ENCODE peak calls at places on chromosomes 13 and 19, in four cellular contexts. Z is psoas muscle, C is kidney epithelial cell, P is breast epithelium. Y is an unnamed sample.

GRCh38 chr13:30907167-30907761 is 1.2 kb downstream of the MEDAG start:
- DNase-seq in Z (no peak), C (no peak), P (no peak), Y (no peak)

GRCh38 chr13:21405309-21405708 is 53.8 kb downstream of the ZDHHC20 start:
- DNase-seq in Z (no peak), C (no peak), P (no peak), Y (no peak)

GRCh38 chr13:46489586-46490023 is 63.4 kb upstream of the LRCH1 start:
- DNase-seq in Z (peak), C (peak), P (no peak), Y (peak)

GRCh38 chr19:47619763-47620162 is 10.8 kb downstream of the BICRA start:
- DNase-seq in Z (no peak), C (no peak), P (no peak), Y (no peak)

GRCh38 chr19:35228177-35228930 is at the start of gene FAM187B:
- DNase-seq in Z (no peak), C (no peak), P (no peak), Y (peak)

GRCh38 chr19:54460230-54461005 is 3.2 kb downstream of the LENG9 start:
- DNase-seq in Z (peak), C (no peak), P (no peak), Y (no peak)

GRCh38 chr19:23823952-23824389 is 65.3 kb upstream of the ZNF681 start:
- DNase-seq in Z (no peak), C (no peak), P (no peak), Y (no peak)

GRCh38 chr13:97535619-97536018 is 101.7 kb downstream of the RAP2A start:
- DNase-seq in Z (no peak), C (no peak), P (no peak), Y (no peak)

GRCh38 chr19:15123900-15124299 is 16.7 kb downstream of the SYDE1 start:
- DNase-seq in Z (peak), C (no peak), P (no peak), Y (no peak)

GRCh38 chr19:1864480-1865171 is 1.2 kb upstream of the KLF16 start:
- DNase-seq in Z (peak), C (no peak), P (no peak), Y (no peak)

GRCh38 chr19:13817018-13817614 is 21.9 kb downstream of the ZSWIM4 start:
- DNase-seq in Z (no peak), C (no peak), P (no peak), Y (no peak)

GRCh38 chr19:58181902-58182576 is 822 bp upstream of the ZNF274 start:
- DNase-seq in Z (peak), C (no peak), P (peak), Y (peak)

GRCh38 chr19:7272856-7273578 is 21.2 kb downstream of the INSR start:
- DNase-seq in Z (no peak), C (no peak), P (no peak), Y (no peak)

GRCh38 chr19:29715695-29716581 is 877 bp upstream of the C19orf12 start:
- DNase-seq in Z (no peak), C (no peak), P (no peak), Y (no peak)

GRCh38 chr13:79543883-79544282 is 62.9 kb downstream of the NDFIP2 start:
- DNase-seq in Z (no peak), C (no peak), P (no peak), Y (no peak)

GRCh38 chr19:13718733-13719132 is 45.6 kb upstream of the MRI1 start:
- DNase-seq in Z (no peak), C (no peak), P (no peak), Y (no peak)

GRCh38 chr13:28497143-28497876 is 2.4 kb upstream of the FLT1 start:
- DNase-seq in Z (no peak), C (no peak), P (no peak), Y (no peak)

GRCh38 chr19:14366529-14366928 is 14.7 kb upstream of the ADGRE5 start:
- DNase-seq in Z (peak), C (peak), P (peak), Y (peak)